ENCODE peak calls at places on chromosome X, in eight cellular contexts. D is CD8-positive, alpha-beta T cell; M is Peyer's patch; N is left ventricle myocardium inferior; A is right lobe of liver; P is neural progenitor cell; V is heart left ventricle; W is brain microvascular endothelial cell. L is an unnamed sample. For H3K27me3, the result is how much of the 10 kb centered on the place peaks cover.

GRCh38 chrX:49919617-49920016 is 2.8 kb upstream of the CLCN5 start:
- DNase-seq in D (no peak), M (peak), N (peak), A (peak), P (peak), V (peak), W (peak), L (no peak)

GRCh38 chrX:107574054-107574683 is 54.1 kb upstream of the PRPS1 start:
- DNase-seq in D (no peak), M (no peak), N (no peak), A (no peak), P (no peak), V (no peak), W (peak), L (no peak)

GRCh38 chrX:130339408-130340222 is at the start of gene SLC25A14:
- DNase-seq in D (peak), M (peak), N (peak), A (peak), P (peak), V (peak), W (peak), L (peak)

GRCh38 chrX:50988649-50989048 is 78.1 kb downstream of the BMP15 start:
- DNase-seq in D (no peak), M (peak), N (no peak), A (no peak), P (peak), V (no peak), W (peak), L (no peak)

GRCh38 chrX:48956728-48957414 is 536 bp downstream of the OTUD5 start:
- DNase-seq in D (peak), M (no peak), N (no peak), A (no peak), P (peak), V (peak), W (no peak), L (peak)

GRCh38 chrX:152025656-152026440 is 51.4 kb upstream of the GABRE start:
- DNase-seq in D (no peak), M (no peak), N (no peak), A (peak), P (no peak), V (no peak), W (no peak), L (no peak)

GRCh38 chrX:71540801-71541545 is 8.1 kb downstream of the OGT start:
- DNase-seq in D (no peak), M (no peak), N (no peak), A (no peak), P (no peak), V (no peak), W (no peak), L (peak)

GRCh38 chrX:115563633-115564182 is 2.7 kb downstream of the PLS3 start:
- DNase-seq in D (no peak), M (no peak), N (no peak), A (no peak), P (peak), V (no peak), W (no peak), L (peak)

GRCh38 chrX:126137899-126138298 is 28.2 kb downstream of the DCAF12L2 start:
- DNase-seq in D (no peak), M (no peak), N (no peak), A (no peak), P (peak), V (no peak), W (no peak), L (no peak)

GRCh38 chrX:115459883-115460564 is 101.0 kb upstream of the PLS3 start:
- DNase-seq in D (no peak), M (no peak), N (no peak), A (no peak), P (no peak), V (no peak), W (no peak), L (no peak)

GRCh38 chrX:155188786-155189185 is 27.5 kb upstream of the VBP1 start:
- DNase-seq in D (no peak), M (no peak), N (no peak), A (no peak), P (no peak), V (no peak), W (no peak), L (no peak)

GRCh38 chrX:120559799-120560198 is 963 bp downstream of the CUL4B start:
- DNase-seq in D (no peak), M (no peak), N (no peak), A (no peak), P (peak), V (no peak), W (no peak), L (no peak)

GRCh38 chrX:115023139-115023538 is 5.7 kb upstream of the IL13RA2 start:
- DNase-seq in D (no peak), M (peak), N (no peak), A (no peak), P (no peak), V (no peak), W (peak), L (no peak)

GRCh38 chrX:16946971-16947562 is 609 bp downstream of the REPS2 start:
- DNase-seq in D (no peak), M (peak), N (peak), A (peak), P (peak), V (no peak), W (no peak), L (peak)

GRCh38 chrX:45952030-45952429 is 593.2 kb downstream of the ZNF674 start:
- DNase-seq in D (no peak), M (no peak), N (no peak), A (no peak), P (no peak), V (no peak), W (no peak), L (no peak)

GRCh38 chrX:113522814-113523213 is 682.2 kb upstream of the AMOT start:
- DNase-seq in D (no peak), M (no peak), N (no peak), A (no peak), P (no peak), V (no peak), W (no peak), L (peak)

GRCh38 chrX:22541926-22542325 is 269.2 kb downstream of the CBLL2 start:
- DNase-seq in D (no peak), M (no peak), N (no peak), A (no peak), P (no peak), V (no peak), W (no peak), L (no peak)

GRCh38 chrX:102154218-102154860 is 1.4 kb downstream of the BEX5 start:
- DNase-seq in D (no peak), M (peak), N (no peak), A (no peak), P (peak), V (no peak), W (no peak), L (no peak)

GRCh38 chrX:153723351-153724251 is 586 bp downstream of the BCAP31 start:
- DNase-seq in D (peak), M (peak), N (no peak), A (peak), P (peak), V (no peak), W (peak), L (no peak)

GRCh38 chrX:105745863-105746262 is 76.5 kb upstream of the NRK start:
- DNase-seq in D (no peak), M (no peak), N (no peak), A (no peak), P (no peak), V (no peak), W (no peak), L (no peak)

GRCh38 chrX:78019586-78020483 is 50.4 kb upstream of the PGAM4 start:
- DNase-seq in D (no peak), M (no peak), N (no peak), A (no peak), P (no peak), V (no peak), W (no peak), L (no peak)

GRCh38 chrX:105315301-105315700 is 94.8 kb upstream of the TEX13A start:
- DNase-seq in D (no peak), M (no peak), N (no peak), A (no peak), P (no peak), V (no peak), W (no peak), L (no peak)

GRCh38 chrX:102958794-102959193 is 21.7 kb downstream of the RAB40AL start:
- DNase-seq in D (no peak), M (no peak), N (no peak), A (no peak), P (no peak), V (no peak), W (no peak), L (no peak)

GRCh38 chrX:44568196-44568595 is 25.5 kb upstream of the FUNDC1 start:
- DNase-seq in D (no peak), M (no peak), N (no peak), A (no peak), P (no peak), V (no peak), W (no peak), L (no peak)

GRCh38 chrX:153460826-153461225 is 9.6 kb downstream of the HAUS7 start:
- DNase-seq in D (no peak), M (peak), N (no peak), A (no peak), P (peak), V (peak), W (no peak), L (peak)

GRCh38 chrX:70476934-70477733 is 32.5 kb downstream of the DLG3 start:
- DNase-seq in D (no peak), M (peak), N (no peak), A (no peak), P (peak), V (no peak), W (peak), L (no peak)

GRCh38 chrX:150525061-150525919 is 43.1 kb upstream of the MTM1 start:
- DNase-seq in D (no peak), M (no peak), N (peak), A (peak), P (no peak), V (peak), W (no peak), L (no peak)

GRCh38 chrX:132615396-132616131 is 126.7 kb upstream of the MBNL3 start:
- DNase-seq in D (no peak), M (peak), N (no peak), A (peak), P (peak), V (no peak), W (peak), L (no peak)

GRCh38 chrX:153766098-153766817 is 2.2 kb downstream of the PLXNB3 start:
- DNase-seq in D (no peak), M (no peak), N (no peak), A (peak), P (peak), V (peak), W (peak), L (peak)

GRCh38 chrX:150926791-150927190 is 28.3 kb upstream of the CD99L2 start:
- DNase-seq in D (no peak), M (no peak), N (no peak), A (no peak), P (no peak), V (no peak), W (no peak), L (no peak)

GRCh38 chrX:119382606-119383005 is 16.5 kb upstream of the SLC25A43 start:
- DNase-seq in D (no peak), M (no peak), N (no peak), A (no peak), P (no peak), V (no peak), W (no peak), L (no peak)

GRCh38 chrX:105829006-105829405 is 6.7 kb downstream of the NRK start:
- DNase-seq in D (no peak), M (no peak), N (no peak), A (no peak), P (no peak), V (no peak), W (no peak), L (no peak)

GRCh38 chrX:24676403-24677024 is 17.2 kb upstream of the POLA1 start:
- DNase-seq in D (no peak), M (no peak), N (no peak), A (no peak), P (peak), V (no peak), W (no peak), L (no peak)

DNA sequence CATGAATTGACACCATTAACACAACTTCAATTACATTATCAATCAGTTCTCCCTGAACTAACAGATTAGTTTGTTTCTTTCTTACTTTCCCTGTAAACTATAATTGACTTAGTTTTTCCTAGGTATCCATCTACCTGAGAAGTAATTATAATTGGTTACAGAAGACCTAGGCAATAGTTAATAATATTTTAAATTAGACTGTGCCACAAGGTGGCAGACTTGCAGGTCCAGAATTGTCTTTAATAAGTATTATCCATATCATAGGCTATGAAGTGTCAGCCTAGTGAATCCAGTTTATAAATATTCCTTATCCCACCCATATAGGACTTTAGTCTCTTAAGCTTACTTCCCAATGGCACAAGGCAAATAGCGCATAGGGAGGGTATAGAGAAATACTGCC is 48.9 kb upstream of the FAM47B start:
- DNase-seq in D (no peak), M (no peak), N (no peak), A (no peak), P (no peak), V (no peak), W (no peak), L (no peak)
- TF ChIP-seq CTCF in D (no peak), M (no peak), N (peak), A (peak), P (peak), V (peak), W (peak), L (no peak)

GRCh38 chrX:39577976-39578962 is 519.5 kb downstream of the BCOR start:
- DNase-seq in D (no peak), M (peak), N (peak), A (no peak), P (no peak), V (peak), W (no peak), L (peak)
- H3K4me3 ChIP-seq in D (no peak), M (no peak), N (no peak), A (no peak), P (no peak), V (no peak), W (no peak), L (no peak)

GRCh38 chrX:19698125-19698524 is 182.8 kb upstream of the MAP3K15 start:
- DNase-seq in D (no peak), M (no peak), N (peak), A (no peak), P (no peak), V (no peak), W (no peak), L (no peak)

GRCh38 chrX:19695884-19696283 is 180.6 kb upstream of the MAP3K15 start:
- DNase-seq in D (no peak), M (no peak), N (no peak), A (no peak), P (no peak), V (no peak), W (no peak), L (no peak)

GRCh38 chrX:19699151-19699550 is 183.8 kb upstream of the MAP3K15 start:
- DNase-seq in D (no peak), M (no peak), N (no peak), A (no peak), P (no peak), V (no peak), W (no peak), L (no peak)

GRCh38 chrX:19698691-19699090 is 183.4 kb upstream of the MAP3K15 start:
- DNase-seq in D (no peak), M (no peak), N (no peak), A (no peak), P (no peak), V (no peak), W (no peak), L (no peak)

DNA sequence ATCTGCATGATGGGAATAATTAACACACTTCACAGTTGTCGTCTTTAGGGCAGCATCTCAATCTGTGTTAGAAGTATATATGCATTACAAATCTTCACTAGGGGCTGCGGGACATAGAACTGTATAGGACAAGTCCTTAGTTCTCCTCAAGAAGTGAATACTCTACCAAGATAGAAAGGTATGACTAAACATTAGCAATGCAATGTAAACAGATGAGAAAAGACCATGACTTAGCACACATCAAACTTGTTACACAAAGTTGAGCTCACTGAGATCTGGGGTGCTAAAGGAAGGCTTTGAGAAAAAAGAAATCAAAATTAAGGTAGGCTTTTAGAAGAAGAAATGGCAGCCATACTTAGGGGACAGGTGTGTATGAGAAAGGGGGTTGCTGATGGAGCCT is 182.1 kb upstream of the MAP3K15 start:
- DNase-seq in D (no peak), M (no peak), N (no peak), A (no peak), P (no peak), V (no peak), W (no peak), L (no peak)
- H3K27me3 ChIP-seq in D (under half), M (under half), N (under half), A (under half), P (under half), V (under half), W (under half), L (under half)

GRCh38 chrX:53318766-53319353 is 37.5 kb upstream of the IQSEC2 start:
- DNase-seq in D (no peak), M (no peak), N (no peak), A (no peak), P (no peak), V (no peak), W (no peak), L (no peak)

GRCh38 chrX:53321943-53322497 is 40.6 kb upstream of the IQSEC2 start:
- DNase-seq in D (no peak), M (no peak), N (no peak), A (no peak), P (no peak), V (no peak), W (no peak), L (no peak)

GRCh38 chrX:53319614-53320542 is 38.5 kb upstream of the IQSEC2 start:
- DNase-seq in D (no peak), M (no peak), N (no peak), A (no peak), P (peak), V (no peak), W (no peak), L (no peak)

GRCh38 chrX:53321216-53321942 is 40.0 kb upstream of the IQSEC2 start:
- DNase-seq in D (no peak), M (no peak), N (no peak), A (no peak), P (peak), V (no peak), W (no peak), L (no peak)

GRCh38 chrX:53320543-53321215 is 39.3 kb upstream of the IQSEC2 start:
- DNase-seq in D (no peak), M (no peak), N (no peak), A (no peak), P (peak), V (no peak), W (no peak), L (no peak)
- TF ChIP-seq CTCF in D (no peak), M (no peak), N (no peak), A (no peak), P (no peak), V (no peak), W (no peak), L (no peak)

GRCh38 chrX:52995974-52996304 is 37.6 kb upstream of the FAM156A start:
- DNase-seq in D (no peak), M (no peak), N (no peak), A (no peak), P (no peak), V (no peak), W (no peak), L (peak)

GRCh38 chrX:52990848-52991247 is 32.5 kb upstream of the FAM156A start:
- DNase-seq in D (no peak), M (no peak), N (no peak), A (no peak), P (no peak), V (no peak), W (no peak), L (no peak)

GRCh38 chrX:53000447-53001208 is 42.3 kb upstream of the FAM156A start:
- DNase-seq in D (no peak), M (no peak), N (no peak), A (no peak), P (no peak), V (no peak), W (no peak), L (no peak)

DNA sequence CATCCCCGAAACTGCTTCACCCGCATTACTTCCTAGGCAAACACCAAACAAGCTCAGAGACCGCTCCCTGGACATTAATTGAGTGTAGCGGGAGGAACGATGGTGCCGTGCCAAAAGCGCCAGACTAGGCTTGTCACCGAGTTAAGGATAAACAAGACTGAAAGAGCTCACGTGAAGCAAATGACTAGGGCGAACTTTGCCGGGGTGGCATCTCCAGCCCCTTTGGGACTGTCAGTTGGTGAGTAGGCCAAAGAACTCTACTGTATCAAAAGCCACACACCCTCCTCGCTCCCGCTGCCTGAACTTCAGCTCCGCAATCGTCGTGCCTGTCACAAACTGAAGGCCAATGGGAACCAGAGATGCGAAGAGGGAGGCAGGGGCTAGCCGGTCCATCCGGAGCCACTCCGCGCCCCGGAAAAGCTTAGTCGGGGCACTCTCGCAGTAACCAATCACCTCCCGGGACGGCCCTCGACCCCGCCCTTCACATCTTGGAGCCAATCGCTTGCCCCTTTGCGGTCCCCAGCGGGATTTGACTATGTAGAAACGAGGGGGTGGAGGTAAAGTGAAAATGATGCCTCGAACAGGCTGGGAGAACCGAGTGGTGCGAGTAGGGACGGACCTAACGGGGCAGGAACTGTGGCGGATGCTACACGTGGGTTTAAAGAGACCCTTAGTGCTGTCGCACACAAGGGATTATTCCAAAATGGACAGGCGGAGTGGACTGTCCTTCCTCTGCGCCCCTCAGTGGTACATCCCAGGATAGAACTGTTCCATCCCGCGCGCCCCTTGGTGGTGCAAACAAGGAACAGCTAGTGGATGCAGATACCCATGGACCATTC is 37.0 kb upstream of the FAM156A start:
- DNase-seq in D (peak), M (peak), N (peak), A (peak), P (peak), V (peak), W (peak), L (peak)
- H3K4me3 ChIP-seq in D (peak), M (peak), N (peak), A (peak), P (peak), V (peak), W (peak), L (peak)

GRCh38 chrX:15447985-15448639 is 45.0 kb downstream of the PIR start:
- DNase-seq in D (no peak), M (no peak), N (no peak), A (no peak), P (peak), V (no peak), W (no peak), L (no peak)

GRCh38 chrX:15451913-15452312 is 41.2 kb downstream of the PIR start:
- DNase-seq in D (no peak), M (no peak), N (peak), A (no peak), P (no peak), V (peak), W (no peak), L (no peak)
- H3K27me3 ChIP-seq in D (under half), M (under half), N (under half), A (under half), P (under half), V (under half), W (under half), L (under half)

DNA sequence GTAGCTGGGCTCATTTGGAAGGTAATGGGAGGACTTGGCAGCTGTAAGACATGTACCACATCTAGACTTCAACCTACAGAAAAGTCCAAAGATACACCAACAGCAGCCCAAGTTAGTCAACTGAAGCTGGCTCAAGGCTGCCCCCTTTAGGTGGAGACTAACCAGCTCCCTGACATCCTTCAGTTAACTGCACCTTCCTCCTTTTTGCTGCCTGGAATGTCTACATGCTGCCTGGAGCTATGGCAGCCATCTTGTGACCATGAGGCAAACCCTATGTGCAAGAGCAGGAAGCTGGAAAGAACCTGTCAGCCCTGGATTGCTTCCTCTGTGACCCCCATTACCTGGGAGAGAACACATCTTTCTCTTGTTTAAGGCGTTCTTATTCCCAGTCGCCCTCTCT is 25.8 kb downstream of the ARSD start:
- DNase-seq in D (no peak), M (no peak), N (no peak), A (no peak), P (no peak), V (no peak), W (no peak), L (no peak)
- TF ChIP-seq CTCF in D (no peak), M (no peak), N (no peak), A (no peak), P (no peak), V (no peak), W (peak), L (no peak)

L was measured in GM06990.